ENCODE peak calls at places on chromosomes 16 and 17, in eight cellular contexts. A, S, K, I, X, F, T and W are unnamed samples.

GRCh38 chr17:38598536-38598935 is 7.2 kb downstream of the SRCIN1 start:
- DNase-seq in T (peak), K (peak), F (no peak), A (peak), X (no peak), I (peak), S (peak), W (no peak)

GRCh38 chr16:16150117-16150877 is 73.0 kb downstream of the ABCC6 start:
- DNase-seq in X (peak), S (no peak), I (no peak), F (no peak), A (peak), K (peak), T (no peak), W (no peak)

GRCh38 chr16:11248133-11248532 is 7.9 kb downstream of the SOCS1 start:
- DNase-seq in A (no peak), F (no peak), K (no peak), T (peak), S (no peak), X (no peak), I (no peak), W (no peak)

GRCh38 chr16:57354311-57354710 is 4.3 kb upstream of the CCL22 start:
- DNase-seq in T (no peak), I (no peak), F (no peak), X (no peak), S (no peak), K (no peak), A (no peak), W (no peak)

GRCh38 chr17:337866-338265 is 14.7 kb downstream of the RPH3AL start:
- DNase-seq in F (no peak), I (no peak), S (no peak), T (no peak), X (no peak), K (no peak), A (no peak), W (no peak)

GRCh38 chr17:8740486-8740885 is 4.2 kb downstream of the CCDC42 start:
- DNase-seq in F (peak), I (no peak), K (no peak), A (peak), S (peak), X (no peak), T (no peak), W (peak)

GRCh38 chr16:49921791-49922456 is 66.0 kb upstream of the ZNF423 start:
- DNase-seq in S (peak), I (peak), T (peak), A (peak), K (peak), X (no peak), F (peak), W (no peak)

GRCh38 chr17:1561420-1562177 is 993 bp downstream of the PITPNA start:
- DNase-seq in T (peak), I (peak), A (peak), F (peak), S (peak), X (no peak), K (no peak), W (peak)

GRCh38 chr16:11909653-11910551 is 5.9 kb downstream of the GSPT1 start:
- DNase-seq in X (no peak), A (no peak), T (no peak), F (no peak), K (no peak), S (no peak), I (no peak), W (no peak)

GRCh38 chr17:40103082-40103741 is 2.8 kb upstream of the NR1D1 start:
- DNase-seq in I (no peak), F (no peak), S (no peak), K (no peak), X (no peak), T (no peak), A (peak), W (no peak)

GRCh38 chr16:14436410-14436955 is 193.6 kb downstream of the PARN start:
- DNase-seq in F (peak), A (no peak), X (no peak), K (no peak), S (no peak), I (no peak), T (no peak), W (no peak)

GRCh38 chr16:77169650-77170236 is 21.2 kb upstream of the MON1B start:
- DNase-seq in F (no peak), T (peak), I (peak), K (no peak), X (no peak), A (peak), S (peak), W (no peak)

DNA sequence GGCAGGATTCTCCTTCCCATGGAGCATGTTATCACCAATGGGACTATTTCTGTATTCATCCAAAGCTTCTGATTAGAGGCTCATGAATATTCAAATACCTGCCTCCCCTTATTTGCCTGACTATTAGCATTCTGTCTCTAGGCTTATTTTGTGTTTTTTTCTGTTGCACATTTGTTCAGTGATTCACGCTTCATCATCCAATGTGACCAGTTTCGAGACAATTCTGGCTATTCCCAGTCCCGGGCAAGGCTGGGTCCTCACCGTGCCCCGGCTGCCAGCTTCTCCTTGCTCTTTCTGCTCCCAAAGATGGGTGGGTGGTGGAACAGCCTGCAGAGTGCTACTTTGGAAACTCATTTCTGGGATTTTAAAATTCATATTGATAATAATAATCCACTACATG is 117.1 kb upstream of the CDH13 start:
- DNase-seq in T (peak), I (no peak), A (no peak), X (no peak), K (no peak), F (no peak), S (no peak), W (no peak)
- TF ChIP-seq CTCF in T (no peak), I (no peak), A (no peak), X (no peak), K (no peak), F (no peak), S (no peak), W (no peak)

DNA sequence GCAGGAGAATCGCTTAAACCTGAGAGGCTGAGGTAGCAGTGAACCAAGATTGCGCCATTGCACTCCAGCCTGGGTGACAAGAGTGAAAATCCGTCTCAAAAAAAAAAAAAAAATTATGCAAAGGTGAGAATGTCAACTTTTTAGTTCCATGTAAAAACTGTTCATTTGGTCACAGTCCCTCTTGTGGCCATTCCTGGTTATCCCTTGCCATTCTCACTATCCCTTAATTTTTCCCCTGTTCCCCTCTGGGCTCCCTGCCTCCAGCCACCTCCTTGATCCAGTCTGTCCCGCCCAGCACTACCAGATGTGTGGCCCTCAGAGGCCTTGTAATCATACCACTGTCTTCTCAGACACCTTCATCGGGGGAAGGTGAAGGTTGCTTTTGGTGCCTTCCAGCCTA is 23.4 kb downstream of the DCAF7 start:
- DNase-seq in K (no peak), F (no peak), T (no peak), I (no peak), A (peak), S (peak), X (no peak), W (no peak)
- TF ChIP-seq CTCF in K (peak), F (no peak), T (peak), I (peak), A (peak), S (peak), X (no peak), W (no peak)

GRCh38 chr17:67359960-67360817 is 6.2 kb downstream of the PSMD12 start:
- DNase-seq in K (no peak), I (peak), S (peak), T (no peak), X (no peak), F (peak), A (peak), W (no peak)
- TF ChIP-seq CTCF in K (no peak), I (no peak), S (peak), T (peak), X (no peak), F (peak), A (peak), W (no peak)

GRCh38 chr16:74773431-74774222 is 993 bp downstream of the FA2H start:
- DNase-seq in T (no peak), I (no peak), F (no peak), X (no peak), A (no peak), S (no peak), K (no peak), W (no peak)

GRCh38 chr16:74775255-74775654 is 635 bp upstream of the FA2H start:
- DNase-seq in A (no peak), T (no peak), K (no peak), X (no peak), F (no peak), I (no peak), S (no peak), W (no peak)

GRCh38 chr16:74771656-74772315 is 2.8 kb downstream of the FA2H start:
- DNase-seq in X (no peak), A (no peak), K (no peak), T (no peak), I (no peak), F (no peak), S (no peak), W (no peak)

GRCh38 chr16:74776926-74777325 is 2.3 kb upstream of the FA2H start:
- DNase-seq in T (no peak), K (no peak), I (no peak), F (no peak), S (no peak), X (no peak), A (no peak), W (no peak)

GRCh38 chr16:74774223-74775139 is at the start of gene FA2H:
- DNase-seq in F (peak), A (peak), K (peak), I (peak), X (no peak), S (peak), T (peak), W (peak)
- TF ChIP-seq CTCF in F (no peak), A (peak), K (peak), I (peak), X (no peak), S (peak), T (no peak), W (no peak)

GRCh38 chr17:75795820-75796607 is 11.4 kb downstream of the UNK start:
- DNase-seq in S (no peak), A (no peak), I (no peak), F (no peak), K (no peak), T (no peak), X (no peak), W (peak)

GRCh38 chr17:75791251-75791650 is 6.6 kb downstream of the UNK start:
- DNase-seq in K (no peak), A (no peak), I (no peak), S (no peak), X (no peak), F (no peak), T (no peak), W (no peak)

GRCh38 chr17:75799402-75799801 is 14.8 kb downstream of the UNK start:
- DNase-seq in X (no peak), T (no peak), F (no peak), I (no peak), A (no peak), K (no peak), S (no peak), W (peak)

DNA sequence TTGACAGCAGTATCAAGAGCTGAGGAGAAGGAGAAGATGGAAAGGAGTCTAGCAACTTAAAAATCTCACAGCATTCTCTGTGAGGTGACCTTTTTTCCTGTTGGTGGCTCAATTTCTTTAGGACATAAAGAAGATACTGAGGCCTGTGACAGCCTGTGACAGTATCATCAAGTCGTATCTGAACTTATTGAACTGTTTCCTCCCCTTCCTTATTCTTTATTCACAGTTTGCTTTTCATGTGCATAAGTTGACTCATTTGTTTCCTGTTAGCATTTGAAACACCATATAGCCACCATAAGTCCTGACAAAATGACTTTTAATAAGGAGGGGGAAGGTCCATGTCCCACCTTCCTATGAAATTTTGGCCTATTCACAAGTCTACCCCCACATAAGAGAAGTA is 8.8 kb downstream of the UNK start:
- DNase-seq in I (no peak), X (no peak), A (no peak), S (no peak), T (no peak), K (no peak), F (no peak), W (no peak)
- TF ChIP-seq CTCF in I (no peak), X (no peak), A (no peak), S (no peak), T (no peak), K (no peak), F (no peak), W (no peak)

GRCh38 chr16:25707982-25708583 is 16.3 kb downstream of the HS3ST4 start:
- DNase-seq in A (peak), K (no peak), S (peak), T (peak), X (no peak), I (peak), F (no peak), W (no peak)
- TF ChIP-seq CTCF in A (peak), K (no peak), S (peak), T (peak), X (no peak), I (peak), F (no peak), W (no peak)

DNA sequence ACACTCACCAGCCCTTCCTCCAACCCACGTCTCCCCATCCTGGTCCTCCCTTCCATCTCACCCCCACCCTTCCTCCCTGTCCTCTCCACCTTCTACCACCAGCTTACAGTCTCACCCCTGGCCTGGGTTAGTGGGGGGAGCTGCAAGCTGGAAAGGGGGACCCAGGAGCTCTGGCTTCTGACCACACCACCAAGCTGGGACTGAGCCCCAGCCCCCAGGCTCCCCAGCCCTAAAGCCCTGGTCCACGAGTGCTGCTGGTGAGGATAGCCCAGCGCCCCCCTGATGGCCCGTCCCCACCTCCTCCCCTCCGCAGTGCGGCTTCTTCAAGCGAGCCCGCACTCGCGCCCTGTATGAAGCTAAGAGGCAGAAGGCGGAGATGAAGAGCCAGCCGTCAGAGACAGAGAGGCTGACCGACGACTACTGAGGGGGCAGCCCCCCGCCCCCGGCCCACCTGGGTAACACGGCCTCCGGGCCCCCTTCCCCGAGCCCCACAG is 7.2 kb upstream of the PDK2 start:
- DNase-seq in A (no peak), T (no peak), I (no peak), S (no peak), K (no peak), F (no peak), X (no peak), W (no peak)
- TF ChIP-seq CTCF in A (no peak), T (no peak), I (no peak), S (no peak), K (no peak), F (no peak), X (no peak), W (no peak)

GRCh38 chr16:56343661-56344517 is 81.5 kb downstream of the AMFR start:
- DNase-seq in A (no peak), S (no peak), I (no peak), X (no peak), K (no peak), T (peak), F (no peak), W (no peak)
- TF ChIP-seq CTCF in A (no peak), S (no peak), I (no peak), X (no peak), K (no peak), T (no peak), F (no peak), W (no peak)

GRCh38 chr17:43779145-43780125 is 658 bp upstream of the DUSP3 start:
- DNase-seq in A (peak), F (no peak), X (no peak), S (peak), I (peak), T (no peak), K (peak), W (no peak)
- TF ChIP-seq CTCF in A (no peak), F (no peak), X (no peak), S (no peak), I (no peak), T (no peak), K (no peak), W (no peak)

GRCh38 chr16:9970796-9971195 is 211.4 kb downstream of the GRIN2A start:
- DNase-seq in I (no peak), S (no peak), X (no peak), F (no peak), A (no peak), K (no peak), T (no peak), W (no peak)
- TF ChIP-seq CTCF in I (no peak), S (no peak), X (no peak), F (no peak), A (no peak), K (no peak), T (no peak), W (no peak)